ENCODE peak calls at places on chromosomes 7 and 10, in four cellular contexts. One of them, this sample, is unnamed.

GRCh38 chr7:128387216-128387615 is 22.6 kb downstream of the IMPDH1 start:
- DNase-seq in fibroblast of the aortic adventitia: no peak
- DNase-seq in GM12878: no peak
- DNase-seq in sigmoid colon: no peak
- DNase-seq in this sample: no peak

GRCh38 chr7:36657031-36657660 is 67.1 kb downstream of the AOAH start:
- DNase-seq in fibroblast of the aortic adventitia: no peak
- DNase-seq in GM12878: no peak
- DNase-seq in sigmoid colon: no peak
- DNase-seq in this sample: no peak

GRCh38 chr10:127159648-127160245 is 36.6 kb downstream of the INSYN2A start:
- DNase-seq in fibroblast of the aortic adventitia: no peak
- DNase-seq in GM12878: no peak
- DNase-seq in sigmoid colon: no peak
- DNase-seq in this sample: no peak

GRCh38 chr7:134355925-134356324 is 39.2 kb upstream of the SLC35B4 start:
- DNase-seq in fibroblast of the aortic adventitia: peak; percentile 64
- DNase-seq in GM12878: no peak
- DNase-seq in sigmoid colon: no peak
- DNase-seq in this sample: peak; percentile 29

GRCh38 chr10:126090911-126091728 is 194.8 kb downstream of the FANK1 start:
- DNase-seq in fibroblast of the aortic adventitia: peak; percentile 94
- DNase-seq in GM12878: no peak
- DNase-seq in sigmoid colon: no peak
- DNase-seq in this sample: no peak

GRCh38 chr10:6843477-6843876 is 263.4 kb upstream of the PRKCQ start:
- DNase-seq in fibroblast of the aortic adventitia: no peak
- DNase-seq in GM12878: peak; percentile 1
- DNase-seq in sigmoid colon: no peak
- DNase-seq in this sample: no peak

GRCh38 chr10:31401287-31401686 is 82.3 kb downstream of the ZEB1 start:
- DNase-seq in fibroblast of the aortic adventitia: no peak
- DNase-seq in GM12878: no peak
- DNase-seq in sigmoid colon: no peak
- DNase-seq in this sample: no peak

GRCh38 chr7:137399827-137400823 is 56.6 kb upstream of the PTN start:
- DNase-seq in fibroblast of the aortic adventitia: no peak
- DNase-seq in GM12878: no peak
- DNase-seq in sigmoid colon: no peak
- DNase-seq in this sample: no peak

GRCh38 chr10:91088300-91089140 is 131.9 kb upstream of the PCGF5 start:
- DNase-seq in fibroblast of the aortic adventitia: peak; percentile 27
- DNase-seq in GM12878: no peak
- DNase-seq in sigmoid colon: no peak
- DNase-seq in this sample: no peak

DNA sequence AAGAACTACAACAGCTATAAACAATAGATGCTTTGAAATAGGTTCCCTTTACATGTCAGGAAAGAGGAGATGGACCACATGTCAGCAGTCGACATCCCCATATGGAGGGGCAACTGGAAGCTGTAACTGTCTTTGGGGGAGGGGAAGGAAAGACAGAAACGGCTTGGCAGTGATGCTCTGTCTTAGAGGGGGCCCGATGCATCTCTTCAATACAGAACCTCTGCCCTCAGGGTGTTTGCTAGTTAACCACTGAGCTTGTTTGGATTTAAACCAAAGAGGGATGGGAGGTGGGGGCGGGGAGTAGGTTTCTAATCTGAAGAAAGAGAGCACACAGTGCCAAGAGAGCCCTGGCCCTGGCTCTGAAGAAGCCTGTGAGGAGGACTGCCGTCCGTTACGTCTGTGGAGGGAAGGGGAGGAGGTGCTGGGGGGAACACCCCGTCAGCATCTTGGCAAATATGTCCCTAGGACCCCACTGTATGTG is 55.2 kb downstream of the CPVL start:
- DNase-seq in fibroblast of the aortic adventitia: no peak
- DNase-seq in GM12878: no peak
- DNase-seq in sigmoid colon: no peak
- DNase-seq in this sample: no peak
- H3K4me3 ChIP-seq in fibroblast of the aortic adventitia: peak overlapping the region; percentile 26
- H3K4me3 ChIP-seq in GM12878: no peak overlapping the region
- H3K4me3 ChIP-seq in sigmoid colon: peak overlapping the region; percentile 26
- H3K4me3 ChIP-seq in this sample: no peak overlapping the region

DNA sequence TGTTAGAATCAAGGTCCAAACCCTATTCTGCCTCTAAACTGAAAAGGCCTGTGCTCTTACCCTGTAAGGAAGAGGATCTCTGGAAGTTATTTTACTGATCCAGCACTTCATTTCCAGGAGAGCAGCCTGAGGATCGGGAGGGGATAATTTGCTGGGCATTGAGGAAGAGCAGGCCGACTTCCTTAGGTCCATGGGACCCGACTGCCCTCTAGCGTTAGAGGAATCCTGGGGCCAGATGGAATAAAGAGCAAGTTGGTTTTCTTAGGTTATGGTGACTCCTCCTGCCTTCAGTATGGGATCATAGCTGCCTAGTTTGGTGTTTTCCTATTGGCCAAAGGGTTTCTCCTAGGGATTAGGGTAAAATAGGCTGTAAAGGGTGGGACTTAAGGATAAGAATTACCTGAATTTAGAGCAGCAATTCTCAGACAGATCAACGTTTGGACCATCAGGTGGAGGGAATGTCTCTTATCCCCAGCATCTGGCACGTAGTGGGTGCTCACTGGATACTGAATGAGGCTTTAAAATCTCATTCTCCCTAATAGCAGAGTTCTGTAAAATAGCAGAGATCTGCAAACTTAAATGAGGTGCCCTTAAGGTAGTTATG is 40.0 kb upstream of the SORBS1 start:
- DNase-seq in fibroblast of the aortic adventitia: peak; percentile 87
- DNase-seq in GM12878: peak; percentile 5
- DNase-seq in sigmoid colon: peak; percentile 92
- DNase-seq in this sample: peak; percentile 93
- TF ChIP-seq CTCF in fibroblast of the aortic adventitia: peak; percentile 99
- TF ChIP-seq CTCF in GM12878: peak; percentile 92
- TF ChIP-seq CTCF in sigmoid colon: peak; percentile 91
- TF ChIP-seq CTCF in this sample: no peak

DNA sequence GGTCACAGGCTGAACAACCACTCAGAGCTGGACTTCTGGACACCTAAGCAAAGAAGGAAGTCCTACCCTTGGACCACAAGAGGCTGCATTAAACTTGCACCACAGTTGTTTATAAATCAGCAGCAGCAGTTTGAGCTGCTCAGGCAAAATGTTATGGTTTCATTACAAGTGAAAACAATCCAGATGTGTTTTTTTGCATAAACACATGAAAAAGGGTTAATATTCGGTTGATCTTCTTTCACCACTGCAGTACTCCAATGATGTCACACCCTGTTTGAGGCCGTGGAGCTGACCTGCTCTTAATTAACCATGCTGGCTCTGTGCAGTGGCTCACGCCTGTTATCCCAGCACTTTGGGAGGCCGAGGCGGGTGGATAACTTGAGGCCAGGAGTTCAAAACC is 490.8 kb upstream of the CELF2 start:
- DNase-seq in fibroblast of the aortic adventitia: no peak
- DNase-seq in GM12878: no peak
- DNase-seq in sigmoid colon: no peak
- DNase-seq in this sample: no peak
- H3K4me3 ChIP-seq in fibroblast of the aortic adventitia: no peak overlapping the region
- H3K4me3 ChIP-seq in GM12878: no peak overlapping the region
- H3K4me3 ChIP-seq in sigmoid colon: no peak overlapping the region
- H3K4me3 ChIP-seq in this sample: no peak overlapping the region

GRCh38 chr10:45592432-45592831 is 80.1 kb downstream of the ZFAND4 start:
- DNase-seq in fibroblast of the aortic adventitia: peak; percentile 3
- DNase-seq in GM12878: no peak
- DNase-seq in sigmoid colon: no peak
- DNase-seq in this sample: no peak

GRCh38 chr10:45596556-45596955 is 76.0 kb downstream of the ZFAND4 start:
- DNase-seq in fibroblast of the aortic adventitia: no peak
- DNase-seq in GM12878: no peak
- DNase-seq in sigmoid colon: no peak
- DNase-seq in this sample: no peak

GRCh38 chr10:45592926-45593325 is 79.6 kb downstream of the ZFAND4 start:
- DNase-seq in fibroblast of the aortic adventitia: no peak
- DNase-seq in GM12878: no peak
- DNase-seq in sigmoid colon: no peak
- DNase-seq in this sample: no peak

GRCh38 chr10:45593938-45594275 is 78.7 kb downstream of the ZFAND4 start:
- DNase-seq in fibroblast of the aortic adventitia: no peak
- DNase-seq in GM12878: no peak
- DNase-seq in sigmoid colon: no peak
- DNase-seq in this sample: no peak

GRCh38 chr10:45594276-45595157 is 78.1 kb downstream of the ZFAND4 start:
- DNase-seq in fibroblast of the aortic adventitia: peak; percentile 84
- DNase-seq in GM12878: peak; percentile 53
- DNase-seq in sigmoid colon: peak; percentile 95
- DNase-seq in this sample: peak; percentile 88
- TF ChIP-seq CTCF in fibroblast of the aortic adventitia: no peak
- TF ChIP-seq CTCF in GM12878: peak; percentile 29
- TF ChIP-seq CTCF in sigmoid colon: no peak
- TF ChIP-seq CTCF in this sample: no peak

GRCh38 chr7:27162548-27162848 is 2.8 kb downstream of the HOXA9 start:
- DNase-seq in fibroblast of the aortic adventitia: no peak
- DNase-seq in GM12878: no peak
- DNase-seq in sigmoid colon: no peak
- DNase-seq in this sample: no peak
- H3K4me3 ChIP-seq in fibroblast of the aortic adventitia: no peak overlapping the region
- H3K4me3 ChIP-seq in GM12878: no peak overlapping the region
- H3K4me3 ChIP-seq in sigmoid colon: peak overlapping the region; percentile 83
- H3K4me3 ChIP-seq in this sample: no peak overlapping the region